ENCODE peak calls at places on chromosomes 1 and 21, in ten cellular contexts. B is uterus, E is aorta, C is T follicular helper cell, A is DMS53, R is fibroblast of the conjunctiva, T is H1, M is left cardiac atrium, S is neuronal stem cell, V is SK-MEL-5. Y is an unnamed sample.

GRCh38 chr1:83508485-83509151 is 490.3 kb downstream of the TTLL7 start:
- DNase-seq in B (no peak), E (no peak), C (peak; percentile 8), A (no peak), R (peak; percentile 83), T (no peak), M (no peak), S (no peak), V (peak; percentile 15), Y (no peak)

GRCh38 chr1:225876900-225877510 is 5.2 kb downstream of the TMEM63A start:
- DNase-seq in B (no peak), E (no peak), C (no peak), A (no peak), R (no peak), T (no peak), M (no peak), S (no peak), V (no peak), Y (no peak)

GRCh38 chr1:43270421-43271095 is 775 bp downstream of the TMEM125 start:
- DNase-seq in B (no peak), E (peak; percentile 66), C (no peak), A (peak; percentile 96), R (no peak), T (peak; percentile 90), M (no peak), S (no peak), V (no peak), Y (peak; percentile 50)

GRCh38 chr1:30840904-30841598 is 67.5 kb downstream of the SDC3 start:
- DNase-seq in B (no peak), E (peak; percentile 73), C (no peak), A (peak; percentile 79), R (no peak), T (no peak), M (peak; percentile 56), S (peak; percentile 30), V (no peak), Y (no peak)

GRCh38 chr1:68231627-68232303 is 558 bp downstream of the WLS start:
- DNase-seq in B (peak; percentile 67), E (peak; percentile 85), C (no peak), A (peak; percentile 78), R (peak; percentile 71), T (no peak), M (peak; percentile 65), S (no peak), V (peak; percentile 49), Y (peak; percentile 92)

GRCh38 chr1:166133276-166133841 is 33.4 kb downstream of the FAM78B start:
- DNase-seq in B (no peak), E (no peak), C (no peak), A (peak; percentile 41), R (no peak), T (no peak), M (no peak), S (no peak), V (peak; percentile 56), Y (no peak)

GRCh38 chr1:115761601-115762302 is 6.8 kb downstream of the CASQ2 start:
- DNase-seq in B (no peak), E (no peak), C (no peak), A (no peak), R (no peak), T (no peak), M (no peak), S (no peak), V (no peak), Y (no peak)

GRCh38 chr1:153345187-153346066 is 3.2 kb downstream of the PGLYRP4 start:
- DNase-seq in B (no peak), E (no peak), C (no peak), A (no peak), R (no peak), T (no peak), M (no peak), S (no peak), V (no peak), Y (no peak)

GRCh38 chr1:53557369-53557768 is 98.2 kb downstream of the DMRTB1 start:
- DNase-seq in B (peak; percentile 4), E (peak; percentile 37), C (no peak), A (no peak), R (no peak), T (no peak), M (no peak), S (no peak), V (no peak), Y (peak; percentile 25)

GRCh38 chr1:20487236-20487590 is 1.2 kb upstream of the CAMK2N1 start:
- DNase-seq in B (no peak), E (no peak), C (no peak), A (no peak), R (no peak), T (no peak), M (no peak), S (no peak), V (no peak), Y (no peak)

GRCh38 chr1:62268315-62268714 is 50.9 kb downstream of the KANK4 start:
- DNase-seq in B (no peak), E (no peak), C (no peak), A (no peak), R (no peak), T (no peak), M (no peak), S (no peak), V (no peak), Y (no peak)

GRCh38 chr21:14273736-14274538 is 58.0 kb downstream of the RBM11 start:
- DNase-seq in B (no peak), E (peak; percentile 78), C (no peak), A (peak; percentile 46), R (no peak), T (no peak), M (peak; percentile 77), S (no peak), V (no peak), Y (no peak)

GRCh38 chr1:20359451-20360330 is 69.0 kb downstream of the VWA5B1 start:
- DNase-seq in B (no peak), E (no peak), C (no peak), A (peak; percentile 25), R (no peak), T (no peak), M (no peak), S (no peak), V (no peak), Y (peak; percentile 40)

GRCh38 chr1:174740248-174740990 is 259.3 kb upstream of the CACYBP start:
- DNase-seq in B (no peak), E (no peak), C (no peak), A (no peak), R (no peak), T (no peak), M (no peak), S (no peak), V (peak; percentile 34), Y (no peak)

GRCh38 chr1:163410073-163410522 is 88.3 kb downstream of the NUF2 start:
- DNase-seq in B (peak; percentile 52), E (no peak), C (no peak), A (peak; percentile 79), R (peak; percentile 39), T (peak; percentile 65), M (no peak), S (peak; percentile 86), V (peak; percentile 69), Y (no peak)

GRCh38 chr1:108719654-108720435 is 7.1 kb downstream of the FNDC7 start:
- DNase-seq in B (no peak), E (no peak), C (no peak), A (peak; percentile 45), R (peak; percentile 51), T (no peak), M (peak; percentile 45), S (no peak), V (no peak), Y (no peak)

GRCh38 chr1:156602557-156602993 is 1.3 kb upstream of the GPATCH4 start:
- DNase-seq in B (no peak), E (no peak), C (no peak), A (peak; percentile 54), R (no peak), T (no peak), M (no peak), S (no peak), V (peak; percentile 62), Y (no peak)

GRCh38 chr1:40241372-40241771 is 6.4 kb upstream of the TMCO2 start:
- DNase-seq in B (no peak), E (no peak), C (no peak), A (no peak), R (no peak), T (no peak), M (no peak), S (no peak), V (no peak), Y (no peak)

GRCh38 chr21:43598416-43599120 is 60.7 kb downstream of the HSF2BP start:
- DNase-seq in B (no peak), E (no peak), C (no peak), A (no peak), R (peak; percentile 43), T (no peak), M (no peak), S (no peak), V (no peak), Y (no peak)

GRCh38 chr1:187842406-187843165 is 1013.8 kb downstream of the PLA2G4A start:
- DNase-seq in B (peak; percentile 13), E (peak; percentile 31), C (no peak), A (peak; percentile 39), R (peak; percentile 12), T (no peak), M (no peak), S (no peak), V (no peak), Y (no peak)

GRCh38 chr1:34763142-34763781 is 3.7 kb downstream of the GJB4 start:
- DNase-seq in B (no peak), E (no peak), C (no peak), A (peak; percentile 58), R (no peak), T (no peak), M (no peak), S (no peak), V (no peak), Y (no peak)

GRCh38 chr1:27152829-27153548 is 1.9 kb downstream of the SLC9A1 start:
- DNase-seq in B (no peak), E (no peak), C (no peak), A (no peak), R (no peak), T (no peak), M (no peak), S (no peak), V (no peak), Y (no peak)

GRCh38 chr1:41523981-41524675 is 39.6 kb upstream of the EDN2 start:
- DNase-seq in B (no peak), E (no peak), C (no peak), A (no peak), R (no peak), T (no peak), M (no peak), S (no peak), V (no peak), Y (no peak)

GRCh38 chr1:98336472-98337118 is 324.9 kb upstream of the SNX7 start:
- DNase-seq in B (no peak), E (no peak), C (no peak), A (no peak), R (no peak), T (no peak), M (no peak), S (no peak), V (no peak), Y (no peak)

GRCh38 chr1:15712158-15712557 is 23.9 kb upstream of the SLC25A34 start:
- DNase-seq in B (no peak), E (no peak), C (no peak), A (no peak), R (no peak), T (no peak), M (no peak), S (no peak), V (no peak), Y (no peak)

GRCh38 chr1:18463984-18464664 is 16.6 kb upstream of the KLHDC7A start:
- DNase-seq in B (no peak), E (peak; percentile 17), C (no peak), A (peak; percentile 61), R (no peak), T (no peak), M (no peak), S (no peak), V (no peak), Y (no peak)

GRCh38 chr1:27348861-27349783 is 7.3 kb downstream of the SYTL1 start:
- DNase-seq in B (no peak), E (no peak), C (no peak), A (peak; percentile 95), R (no peak), T (no peak), M (no peak), S (peak; percentile 56), V (no peak), Y (no peak)

GRCh38 chr1:93847811-93848288 is 31.2 kb downstream of the DNTTIP2 start:
- DNase-seq in B (peak; percentile 72), E (peak; percentile 90), C (peak; percentile 58), A (peak; percentile 93), R (peak; percentile 41), T (no peak), M (peak; percentile 81), S (peak; percentile 59), V (peak; percentile 82), Y (peak; percentile 85)

Y was measured in sigmoid colon.